ENCODE peak calls at places on chromosomes 11 and 22, in ten cellular contexts. One of them, this sample, is unnamed.

GRCh38 chr22:49960967-49961600 is 512 bp downstream of the PIM3 start:
- DNase-seq in stimulated activated naive CD8-positive, alpha-beta T cell treated with anti-CD3 and anti-CD28 coated beads, Interleukin-15, amount 100 ng/mL, for 72 hours: peak
- DNase-seq in NCI-H345: peak
- DNase-seq in activated naive CD8-positive, alpha-beta T cell treated with anti-CD3 and anti-CD28 coated beads, Interleukin-2, amount 50 U/mL, for 24 hours: peak
- DNase-seq in memory B cell: no peak
- DNase-seq in activated naive CD4-positive, alpha-beta T cell: no peak
- DNase-seq in stimulated activated CD8-positive, alpha-beta memory T cell treated with anti-CD3 and anti-CD28 coated beads, Interleukin-4, amount 100 ng/mL, for 4 hours: no peak
- DNase-seq in PC-3: peak
- DNase-seq in stimulated activated CD4-positive, alpha-beta T cell treated with anti-CD3 and anti-CD28 coated beads, Interleukin-4, amount 100 ng/mL, for 48 hours: no peak
- DNase-seq in NAMALWA: no peak
- DNase-seq in this sample: no peak

GRCh38 chr22:37690901-37691504 is 4.9 kb downstream of the NOL12 start:
- DNase-seq in stimulated activated CD4-positive, alpha-beta T cell treated with anti-CD3 and anti-CD28 coated beads, Interleukin-4, amount 100 ng/mL, for 48 hours: no peak
- DNase-seq in stimulated activated naive CD8-positive, alpha-beta T cell treated with anti-CD3 and anti-CD28 coated beads, Interleukin-15, amount 100 ng/mL, for 72 hours: no peak
- DNase-seq in NCI-H345: no peak
- DNase-seq in activated naive CD4-positive, alpha-beta T cell: no peak
- DNase-seq in memory B cell: no peak
- DNase-seq in activated naive CD8-positive, alpha-beta T cell treated with anti-CD3 and anti-CD28 coated beads, Interleukin-2, amount 50 U/mL, for 24 hours: no peak
- DNase-seq in NAMALWA: no peak
- DNase-seq in PC-3: peak
- DNase-seq in stimulated activated CD8-positive, alpha-beta memory T cell treated with anti-CD3 and anti-CD28 coated beads, Interleukin-4, amount 100 ng/mL, for 4 hours: no peak
- DNase-seq in this sample: no peak

GRCh38 chr22:46085831-46086576 is 64.3 kb upstream of the PPARA start:
- DNase-seq in stimulated activated naive CD8-positive, alpha-beta T cell treated with anti-CD3 and anti-CD28 coated beads, Interleukin-15, amount 100 ng/mL, for 72 hours: no peak
- DNase-seq in activated naive CD8-positive, alpha-beta T cell treated with anti-CD3 and anti-CD28 coated beads, Interleukin-2, amount 50 U/mL, for 24 hours: no peak
- DNase-seq in NCI-H345: no peak
- DNase-seq in activated naive CD4-positive, alpha-beta T cell: no peak
- DNase-seq in PC-3: peak
- DNase-seq in memory B cell: no peak
- DNase-seq in stimulated activated CD8-positive, alpha-beta memory T cell treated with anti-CD3 and anti-CD28 coated beads, Interleukin-4, amount 100 ng/mL, for 4 hours: no peak
- DNase-seq in NAMALWA: no peak
- DNase-seq in stimulated activated CD4-positive, alpha-beta T cell treated with anti-CD3 and anti-CD28 coated beads, Interleukin-4, amount 100 ng/mL, for 48 hours: no peak
- DNase-seq in this sample: peak

GRCh38 chr22:29345932-29346331 is 30.4 kb upstream of the RASL10A start:
- DNase-seq in stimulated activated naive CD8-positive, alpha-beta T cell treated with anti-CD3 and anti-CD28 coated beads, Interleukin-15, amount 100 ng/mL, for 72 hours: no peak
- DNase-seq in PC-3: no peak
- DNase-seq in NAMALWA: no peak
- DNase-seq in stimulated activated CD4-positive, alpha-beta T cell treated with anti-CD3 and anti-CD28 coated beads, Interleukin-4, amount 100 ng/mL, for 48 hours: no peak
- DNase-seq in NCI-H345: no peak
- DNase-seq in stimulated activated CD8-positive, alpha-beta memory T cell treated with anti-CD3 and anti-CD28 coated beads, Interleukin-4, amount 100 ng/mL, for 4 hours: no peak
- DNase-seq in activated naive CD4-positive, alpha-beta T cell: no peak
- DNase-seq in activated naive CD8-positive, alpha-beta T cell treated with anti-CD3 and anti-CD28 coated beads, Interleukin-2, amount 50 U/mL, for 24 hours: no peak
- DNase-seq in memory B cell: no peak
- DNase-seq in this sample: no peak

GRCh38 chr11:47216141-47216798 is 1.5 kb downstream of the DDB2 start:
- DNase-seq in activated naive CD4-positive, alpha-beta T cell: peak
- DNase-seq in NCI-H345: no peak
- DNase-seq in stimulated activated CD8-positive, alpha-beta memory T cell treated with anti-CD3 and anti-CD28 coated beads, Interleukin-4, amount 100 ng/mL, for 4 hours: peak
- DNase-seq in activated naive CD8-positive, alpha-beta T cell treated with anti-CD3 and anti-CD28 coated beads, Interleukin-2, amount 50 U/mL, for 24 hours: peak
- DNase-seq in PC-3: peak
- DNase-seq in memory B cell: no peak
- DNase-seq in NAMALWA: peak
- DNase-seq in stimulated activated CD4-positive, alpha-beta T cell treated with anti-CD3 and anti-CD28 coated beads, Interleukin-4, amount 100 ng/mL, for 48 hours: peak
- DNase-seq in stimulated activated naive CD8-positive, alpha-beta T cell treated with anti-CD3 and anti-CD28 coated beads, Interleukin-15, amount 100 ng/mL, for 72 hours: peak
- DNase-seq in this sample: peak

GRCh38 chr11:130671801-130672700 is 223.6 kb downstream of the ADAMTS15 start:
- DNase-seq in activated naive CD4-positive, alpha-beta T cell: no peak
- DNase-seq in activated naive CD8-positive, alpha-beta T cell treated with anti-CD3 and anti-CD28 coated beads, Interleukin-2, amount 50 U/mL, for 24 hours: no peak
- DNase-seq in NAMALWA: no peak
- DNase-seq in memory B cell: no peak
- DNase-seq in stimulated activated naive CD8-positive, alpha-beta T cell treated with anti-CD3 and anti-CD28 coated beads, Interleukin-15, amount 100 ng/mL, for 72 hours: no peak
- DNase-seq in PC-3: peak
- DNase-seq in stimulated activated CD4-positive, alpha-beta T cell treated with anti-CD3 and anti-CD28 coated beads, Interleukin-4, amount 100 ng/mL, for 48 hours: no peak
- DNase-seq in NCI-H345: no peak
- DNase-seq in stimulated activated CD8-positive, alpha-beta memory T cell treated with anti-CD3 and anti-CD28 coated beads, Interleukin-4, amount 100 ng/mL, for 4 hours: no peak
- DNase-seq in this sample: no peak

GRCh38 chr11:60003729-60004128 is 13.3 kb upstream of the OOSP4B start:
- DNase-seq in NCI-H345: no peak
- DNase-seq in PC-3: no peak
- DNase-seq in memory B cell: no peak
- DNase-seq in stimulated activated CD8-positive, alpha-beta memory T cell treated with anti-CD3 and anti-CD28 coated beads, Interleukin-4, amount 100 ng/mL, for 4 hours: no peak
- DNase-seq in NAMALWA: no peak
- DNase-seq in stimulated activated naive CD8-positive, alpha-beta T cell treated with anti-CD3 and anti-CD28 coated beads, Interleukin-15, amount 100 ng/mL, for 72 hours: no peak
- DNase-seq in activated naive CD8-positive, alpha-beta T cell treated with anti-CD3 and anti-CD28 coated beads, Interleukin-2, amount 50 U/mL, for 24 hours: no peak
- DNase-seq in stimulated activated CD4-positive, alpha-beta T cell treated with anti-CD3 and anti-CD28 coated beads, Interleukin-4, amount 100 ng/mL, for 48 hours: no peak
- DNase-seq in activated naive CD4-positive, alpha-beta T cell: no peak
- DNase-seq in this sample: no peak

GRCh38 chr11:733072-733471 is 14.2 kb upstream of the TALDO1 start:
- DNase-seq in stimulated activated CD8-positive, alpha-beta memory T cell treated with anti-CD3 and anti-CD28 coated beads, Interleukin-4, amount 100 ng/mL, for 4 hours: no peak
- DNase-seq in stimulated activated naive CD8-positive, alpha-beta T cell treated with anti-CD3 and anti-CD28 coated beads, Interleukin-15, amount 100 ng/mL, for 72 hours: no peak
- DNase-seq in NCI-H345: no peak
- DNase-seq in memory B cell: no peak
- DNase-seq in activated naive CD8-positive, alpha-beta T cell treated with anti-CD3 and anti-CD28 coated beads, Interleukin-2, amount 50 U/mL, for 24 hours: no peak
- DNase-seq in activated naive CD4-positive, alpha-beta T cell: no peak
- DNase-seq in stimulated activated CD4-positive, alpha-beta T cell treated with anti-CD3 and anti-CD28 coated beads, Interleukin-4, amount 100 ng/mL, for 48 hours: no peak
- DNase-seq in PC-3: no peak
- DNase-seq in NAMALWA: no peak
- DNase-seq in this sample: no peak

GRCh38 chr22:50586416-50586815 is 3.8 kb upstream of the CHKB start:
- DNase-seq in stimulated activated CD4-positive, alpha-beta T cell treated with anti-CD3 and anti-CD28 coated beads, Interleukin-4, amount 100 ng/mL, for 48 hours: no peak
- DNase-seq in NAMALWA: no peak
- DNase-seq in NCI-H345: no peak
- DNase-seq in PC-3: no peak
- DNase-seq in stimulated activated naive CD8-positive, alpha-beta T cell treated with anti-CD3 and anti-CD28 coated beads, Interleukin-15, amount 100 ng/mL, for 72 hours: no peak
- DNase-seq in memory B cell: no peak
- DNase-seq in stimulated activated CD8-positive, alpha-beta memory T cell treated with anti-CD3 and anti-CD28 coated beads, Interleukin-4, amount 100 ng/mL, for 4 hours: no peak
- DNase-seq in activated naive CD4-positive, alpha-beta T cell: no peak
- DNase-seq in activated naive CD8-positive, alpha-beta T cell treated with anti-CD3 and anti-CD28 coated beads, Interleukin-2, amount 50 U/mL, for 24 hours: no peak
- DNase-seq in this sample: no peak

GRCh38 chr22:20528405-20528978 is 21.1 kb downstream of the MED15 start:
- DNase-seq in activated naive CD4-positive, alpha-beta T cell: no peak
- DNase-seq in NCI-H345: no peak
- DNase-seq in activated naive CD8-positive, alpha-beta T cell treated with anti-CD3 and anti-CD28 coated beads, Interleukin-2, amount 50 U/mL, for 24 hours: no peak
- DNase-seq in stimulated activated CD4-positive, alpha-beta T cell treated with anti-CD3 and anti-CD28 coated beads, Interleukin-4, amount 100 ng/mL, for 48 hours: no peak
- DNase-seq in stimulated activated CD8-positive, alpha-beta memory T cell treated with anti-CD3 and anti-CD28 coated beads, Interleukin-4, amount 100 ng/mL, for 4 hours: no peak
- DNase-seq in NAMALWA: no peak
- DNase-seq in memory B cell: no peak
- DNase-seq in PC-3: no peak
- DNase-seq in stimulated activated naive CD8-positive, alpha-beta T cell treated with anti-CD3 and anti-CD28 coated beads, Interleukin-15, amount 100 ng/mL, for 72 hours: no peak
- DNase-seq in this sample: no peak

GRCh38 chr22:48690583-48691317 is 1136.9 kb downstream of the BRD1 start:
- DNase-seq in activated naive CD8-positive, alpha-beta T cell treated with anti-CD3 and anti-CD28 coated beads, Interleukin-2, amount 50 U/mL, for 24 hours: no peak
- DNase-seq in stimulated activated CD8-positive, alpha-beta memory T cell treated with anti-CD3 and anti-CD28 coated beads, Interleukin-4, amount 100 ng/mL, for 4 hours: no peak
- DNase-seq in memory B cell: no peak
- DNase-seq in activated naive CD4-positive, alpha-beta T cell: no peak
- DNase-seq in NCI-H345: no peak
- DNase-seq in stimulated activated naive CD8-positive, alpha-beta T cell treated with anti-CD3 and anti-CD28 coated beads, Interleukin-15, amount 100 ng/mL, for 72 hours: no peak
- DNase-seq in NAMALWA: no peak
- DNase-seq in stimulated activated CD4-positive, alpha-beta T cell treated with anti-CD3 and anti-CD28 coated beads, Interleukin-4, amount 100 ng/mL, for 48 hours: no peak
- DNase-seq in PC-3: no peak
- DNase-seq in this sample: no peak

GRCh38 chr11:79226136-79226535 is 214.7 kb downstream of the TENM4 start:
- DNase-seq in memory B cell: no peak
- DNase-seq in stimulated activated CD4-positive, alpha-beta T cell treated with anti-CD3 and anti-CD28 coated beads, Interleukin-4, amount 100 ng/mL, for 48 hours: no peak
- DNase-seq in activated naive CD4-positive, alpha-beta T cell: no peak
- DNase-seq in stimulated activated CD8-positive, alpha-beta memory T cell treated with anti-CD3 and anti-CD28 coated beads, Interleukin-4, amount 100 ng/mL, for 4 hours: no peak
- DNase-seq in activated naive CD8-positive, alpha-beta T cell treated with anti-CD3 and anti-CD28 coated beads, Interleukin-2, amount 50 U/mL, for 24 hours: no peak
- DNase-seq in NAMALWA: no peak
- DNase-seq in PC-3: no peak
- DNase-seq in stimulated activated naive CD8-positive, alpha-beta T cell treated with anti-CD3 and anti-CD28 coated beads, Interleukin-15, amount 100 ng/mL, for 72 hours: no peak
- DNase-seq in NCI-H345: no peak
- DNase-seq in this sample: no peak

GRCh38 chr11:66408488-66409214 is 12.2 kb upstream of the NPAS4 start:
- DNase-seq in stimulated activated CD8-positive, alpha-beta memory T cell treated with anti-CD3 and anti-CD28 coated beads, Interleukin-4, amount 100 ng/mL, for 4 hours: peak
- DNase-seq in activated naive CD8-positive, alpha-beta T cell treated with anti-CD3 and anti-CD28 coated beads, Interleukin-2, amount 50 U/mL, for 24 hours: peak
- DNase-seq in stimulated activated CD4-positive, alpha-beta T cell treated with anti-CD3 and anti-CD28 coated beads, Interleukin-4, amount 100 ng/mL, for 48 hours: peak
- DNase-seq in NAMALWA: peak
- DNase-seq in activated naive CD4-positive, alpha-beta T cell: peak
- DNase-seq in stimulated activated naive CD8-positive, alpha-beta T cell treated with anti-CD3 and anti-CD28 coated beads, Interleukin-15, amount 100 ng/mL, for 72 hours: peak
- DNase-seq in PC-3: peak
- DNase-seq in memory B cell: peak
- DNase-seq in NCI-H345: peak
- DNase-seq in this sample: peak

GRCh38 chr22:24077416-24077815 is 66.3 kb downstream of the CABIN1 start:
- DNase-seq in stimulated activated CD4-positive, alpha-beta T cell treated with anti-CD3 and anti-CD28 coated beads, Interleukin-4, amount 100 ng/mL, for 48 hours: no peak
- DNase-seq in PC-3: no peak
- DNase-seq in NAMALWA: no peak
- DNase-seq in NCI-H345: no peak
- DNase-seq in activated naive CD4-positive, alpha-beta T cell: no peak
- DNase-seq in stimulated activated naive CD8-positive, alpha-beta T cell treated with anti-CD3 and anti-CD28 coated beads, Interleukin-15, amount 100 ng/mL, for 72 hours: no peak
- DNase-seq in activated naive CD8-positive, alpha-beta T cell treated with anti-CD3 and anti-CD28 coated beads, Interleukin-2, amount 50 U/mL, for 24 hours: no peak
- DNase-seq in memory B cell: no peak
- DNase-seq in stimulated activated CD8-positive, alpha-beta memory T cell treated with anti-CD3 and anti-CD28 coated beads, Interleukin-4, amount 100 ng/mL, for 4 hours: no peak
- DNase-seq in this sample: no peak

GRCh38 chr22:50673231-50674126 is 856 bp downstream of the SHANK3 start:
- DNase-seq in PC-3: no peak
- DNase-seq in stimulated activated CD8-positive, alpha-beta memory T cell treated with anti-CD3 and anti-CD28 coated beads, Interleukin-4, amount 100 ng/mL, for 4 hours: no peak
- DNase-seq in activated naive CD4-positive, alpha-beta T cell: no peak
- DNase-seq in stimulated activated naive CD8-positive, alpha-beta T cell treated with anti-CD3 and anti-CD28 coated beads, Interleukin-15, amount 100 ng/mL, for 72 hours: no peak
- DNase-seq in stimulated activated CD4-positive, alpha-beta T cell treated with anti-CD3 and anti-CD28 coated beads, Interleukin-4, amount 100 ng/mL, for 48 hours: no peak
- DNase-seq in activated naive CD8-positive, alpha-beta T cell treated with anti-CD3 and anti-CD28 coated beads, Interleukin-2, amount 50 U/mL, for 24 hours: no peak
- DNase-seq in memory B cell: no peak
- DNase-seq in NAMALWA: no peak
- DNase-seq in NCI-H345: no peak
- DNase-seq in this sample: no peak